ENCODE peak calls at places on chromosomes 12 and 14, in eight cellular contexts. F, M, X, R, Z, A, P and E are unnamed samples.

GRCh38 chr12:97168804-97169203 is 261.7 kb downstream of the NEDD1 start:
- DNase-seq in M (no peak), X (no peak), R (no peak), F (no peak), A (no peak), P (no peak), Z (no peak), E (no peak)

GRCh38 chr14:58805605-58806358 is 168.0 kb downstream of the DACT1 start:
- DNase-seq in A (no peak), X (no peak), P (no peak), M (no peak), Z (no peak), F (peak), R (no peak), E (no peak)

GRCh38 chr14:23061995-23062394 is 4.7 kb upstream of the CDH24 start:
- DNase-seq in F (peak), M (no peak), P (no peak), R (peak), A (peak), X (no peak), Z (peak), E (no peak)

GRCh38 chr14:98598576-98598975 is 673.4 kb downstream of the BCL11B start:
- DNase-seq in X (no peak), A (no peak), F (no peak), P (no peak), Z (no peak), M (no peak), R (no peak), E (no peak)

GRCh38 chr14:74804219-74804825 is 41.2 kb downstream of the YLPM1 start:
- DNase-seq in P (peak), M (no peak), X (no peak), Z (peak), F (peak), R (no peak), A (peak), E (no peak)

GRCh38 chr12:57549909-57550627 is at the start of gene KIF5A:
- DNase-seq in F (no peak), M (peak), Z (no peak), X (peak), P (peak), A (no peak), R (no peak), E (peak)

GRCh38 chr12:51904951-51905471 is 2.3 kb upstream of the ACVRL1 start:
- DNase-seq in A (no peak), P (no peak), Z (peak), X (no peak), M (no peak), F (peak), R (no peak), E (no peak)

GRCh38 chr14:29220077-29220476 is 453.5 kb downstream of the FOXG1 start:
- DNase-seq in F (no peak), X (no peak), M (no peak), A (no peak), P (no peak), R (no peak), Z (no peak), E (peak)

GRCh38 chr12:105596731-105597130 is 266.2 kb downstream of the C12orf75 start:
- DNase-seq in M (no peak), A (no peak), X (no peak), F (no peak), Z (no peak), P (no peak), R (no peak), E (no peak)

GRCh38 chr14:50089213-50089612 is 27.2 kb downstream of the VCPKMT start:
- DNase-seq in R (no peak), Z (no peak), F (no peak), X (no peak), M (no peak), A (no peak), P (no peak), E (no peak)

GRCh38 chr12:48071808-48072207 is 34.1 kb downstream of the SENP1 start:
- DNase-seq in F (no peak), Z (no peak), A (no peak), M (no peak), P (no peak), R (no peak), X (no peak), E (no peak)

GRCh38 chr14:43983721-43984120 is 523.4 kb downstream of the FSCB start:
- DNase-seq in R (no peak), Z (no peak), M (no peak), A (no peak), P (no peak), F (no peak), X (no peak), E (peak)

GRCh38 chr14:105315211-105315721 is 718 bp downstream of the PACS2 start:
- DNase-seq in Z (no peak), A (no peak), P (no peak), X (peak), R (peak), M (peak), F (peak), E (peak)

GRCh38 chr14:51168220-51168613 is 71.8 kb upstream of the TMX1 start:
- DNase-seq in X (no peak), M (no peak), Z (no peak), A (no peak), F (no peak), P (no peak), R (no peak), E (no peak)

GRCh38 chr12:121926874-121927706 is 8.7 kb downstream of the CFAP251 start:
- DNase-seq in Z (no peak), A (no peak), X (no peak), M (no peak), P (no peak), F (no peak), R (no peak), E (no peak)

GRCh38 chr12:4107436-4107878 is 166.1 kb upstream of the CCND2 start:
- DNase-seq in M (no peak), A (no peak), F (peak), Z (peak), R (peak), P (no peak), X (peak), E (no peak)

GRCh38 chr14:77303417-77304156 is 17.1 kb downstream of the POMT2 start:
- DNase-seq in A (peak), Z (peak), M (no peak), R (no peak), X (no peak), F (peak), P (no peak), E (no peak)

GRCh38 chr12:118544569-118544968 is 168.2 kb downstream of the SUDS3 start:
- DNase-seq in F (no peak), A (no peak), P (no peak), R (no peak), Z (peak), M (no peak), X (no peak), E (no peak)

GRCh38 chr14:54001189-54001878 is 44.7 kb upstream of the BMP4 start:
- DNase-seq in X (no peak), R (no peak), Z (no peak), P (no peak), A (no peak), F (no peak), M (no peak), E (no peak)

GRCh38 chr14:94775082-94775874 is 5.4 kb upstream of the GSC start:
- DNase-seq in R (no peak), X (no peak), P (no peak), A (no peak), Z (no peak), F (no peak), M (no peak), E (no peak)

GRCh38 chr14:103735439-103735814 is 19.8 kb downstream of the ZFYVE21 start:
- DNase-seq in M (no peak), Z (no peak), R (no peak), P (no peak), A (no peak), F (no peak), X (no peak), E (no peak)
- TF ChIP-seq CTCF in M (no peak), Z (no peak), R (peak), P (no peak), A (no peak), F (no peak), X (no peak), E (no peak)

GRCh38 chr12:14767617-14768016 is 35.7 kb downstream of the WBP11 start:
- DNase-seq in R (no peak), P (no peak), Z (no peak), X (no peak), F (no peak), A (no peak), M (no peak), E (no peak)

GRCh38 chr12:14768823-14769405 is 34.4 kb downstream of the WBP11 start:
- DNase-seq in X (no peak), F (peak), A (no peak), M (no peak), R (no peak), P (no peak), Z (no peak), E (no peak)

GRCh38 chr12:14770495-14771313 is 32.6 kb downstream of the WBP11 start:
- DNase-seq in A (peak), P (peak), X (peak), R (peak), Z (peak), F (peak), M (peak), E (peak)

GRCh38 chr12:14769837-14770494 is 33.3 kb downstream of the WBP11 start:
- DNase-seq in R (peak), P (peak), A (peak), F (peak), X (peak), Z (peak), M (peak), E (peak)

DNA sequence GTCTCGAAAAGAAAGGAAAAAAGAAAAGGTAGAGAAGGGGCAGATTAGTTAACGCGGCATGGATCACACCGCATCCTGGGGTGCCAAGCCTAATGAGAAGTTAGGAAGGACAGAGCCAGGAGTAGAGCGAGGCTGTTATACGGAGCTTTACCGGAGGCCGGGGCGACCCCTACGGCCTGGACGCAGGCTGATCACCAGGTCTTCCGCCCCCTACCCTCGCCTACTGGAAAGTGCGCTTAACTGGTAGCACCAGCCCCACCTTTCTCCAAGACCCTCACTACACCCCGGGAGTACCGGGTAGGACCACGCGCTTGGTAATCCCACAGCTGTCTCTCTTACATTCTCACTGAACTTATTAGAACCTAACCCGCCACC is 33.8 kb downstream of the WBP11 start:
- DNase-seq in R (peak), P (peak), Z (no peak), X (no peak), A (no peak), F (no peak), M (peak), E (peak)
- TF ChIP-seq CTCF in R (no peak), P (no peak), Z (no peak), X (no peak), A (no peak), F (peak), M (no peak), E (no peak)

GRCh38 chr14:31303654-31304053 is 96.1 kb upstream of the HECTD1 start:
- DNase-seq in P (no peak), A (no peak), R (no peak), Z (no peak), F (no peak), M (no peak), X (no peak), E (no peak)

GRCh38 chr14:31300883-31301282 is 93.3 kb upstream of the HECTD1 start:
- DNase-seq in A (no peak), Z (no peak), M (no peak), F (no peak), X (no peak), P (no peak), R (no peak), E (no peak)

GRCh38 chr14:31297701-31298344 is 90.2 kb upstream of the HECTD1 start:
- DNase-seq in M (no peak), R (no peak), X (no peak), A (no peak), Z (peak), F (peak), P (no peak), E (no peak)

GRCh38 chr14:31297112-31297511 is 89.5 kb upstream of the HECTD1 start:
- DNase-seq in X (no peak), A (no peak), R (no peak), Z (no peak), F (no peak), P (no peak), M (no peak), E (no peak)

GRCh38 chr14:31300296-31300695 is 92.7 kb upstream of the HECTD1 start:
- DNase-seq in X (no peak), R (no peak), A (no peak), F (no peak), M (no peak), Z (no peak), P (no peak), E (no peak)
- TF ChIP-seq CTCF in X (no peak), R (no peak), A (peak), F (peak), M (no peak), Z (peak), P (no peak), E (no peak)

DNA sequence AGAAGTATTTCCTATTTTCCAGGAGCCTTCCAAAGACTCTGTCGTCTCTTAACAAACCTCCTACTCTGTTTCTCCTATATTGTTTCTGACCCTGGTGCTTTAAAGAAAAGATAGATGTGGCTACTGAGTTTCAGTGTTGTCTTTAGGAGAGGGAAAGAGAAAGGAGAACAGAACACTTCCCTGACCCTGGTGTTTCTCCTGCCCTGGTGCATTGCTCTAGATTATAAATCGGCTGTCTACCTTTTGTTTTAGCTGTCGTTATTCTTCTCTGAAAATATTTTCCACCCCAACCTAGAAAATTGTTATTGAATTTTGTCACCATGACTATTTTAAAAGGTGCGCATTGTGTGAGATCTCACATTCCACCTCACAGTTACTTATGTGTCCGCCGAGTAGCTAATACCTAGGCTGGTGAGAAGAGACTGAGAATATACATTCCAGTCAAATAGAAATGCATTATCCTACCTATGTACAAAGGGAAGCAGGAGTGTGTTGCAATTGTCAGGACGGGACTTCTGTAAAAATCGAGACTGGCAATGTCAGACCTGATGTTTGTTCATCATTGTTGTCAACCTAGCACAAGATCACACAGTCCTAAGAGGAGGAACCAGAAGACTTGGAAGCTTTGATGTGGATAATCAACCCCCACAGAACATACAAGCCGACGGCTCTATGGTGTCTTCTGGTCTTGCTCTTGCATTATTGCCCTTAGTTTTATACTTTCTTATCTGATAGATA is 108.7 kb upstream of the SLC38A4 start:
- DNase-seq in R (no peak), A (no peak), X (no peak), F (no peak), Z (no peak), M (no peak), P (no peak), E (no peak)
- TF ChIP-seq CTCF in R (no peak), A (no peak), X (no peak), F (no peak), Z (no peak), M (no peak), P (no peak), E (no peak)

GRCh38 chr12:64691793-64692583 is 67.2 kb downstream of the GNS start:
- DNase-seq in A (no peak), F (no peak), X (no peak), Z (no peak), P (no peak), M (no peak), R (no peak), E (no peak)

GRCh38 chr12:64699504-64700115 is 59.6 kb downstream of the GNS start:
- DNase-seq in R (no peak), Z (no peak), A (no peak), P (no peak), F (no peak), X (no peak), M (no peak), E (no peak)

GRCh38 chr12:64695550-64695949 is 63.7 kb downstream of the GNS start:
- DNase-seq in P (no peak), X (no peak), R (no peak), F (no peak), A (no peak), Z (no peak), M (no peak), E (no peak)

GRCh38 chr12:64694130-64695078 is 64.8 kb downstream of the GNS start:
- DNase-seq in R (no peak), M (no peak), A (no peak), F (no peak), Z (no peak), P (no peak), X (no peak), E (no peak)

DNA sequence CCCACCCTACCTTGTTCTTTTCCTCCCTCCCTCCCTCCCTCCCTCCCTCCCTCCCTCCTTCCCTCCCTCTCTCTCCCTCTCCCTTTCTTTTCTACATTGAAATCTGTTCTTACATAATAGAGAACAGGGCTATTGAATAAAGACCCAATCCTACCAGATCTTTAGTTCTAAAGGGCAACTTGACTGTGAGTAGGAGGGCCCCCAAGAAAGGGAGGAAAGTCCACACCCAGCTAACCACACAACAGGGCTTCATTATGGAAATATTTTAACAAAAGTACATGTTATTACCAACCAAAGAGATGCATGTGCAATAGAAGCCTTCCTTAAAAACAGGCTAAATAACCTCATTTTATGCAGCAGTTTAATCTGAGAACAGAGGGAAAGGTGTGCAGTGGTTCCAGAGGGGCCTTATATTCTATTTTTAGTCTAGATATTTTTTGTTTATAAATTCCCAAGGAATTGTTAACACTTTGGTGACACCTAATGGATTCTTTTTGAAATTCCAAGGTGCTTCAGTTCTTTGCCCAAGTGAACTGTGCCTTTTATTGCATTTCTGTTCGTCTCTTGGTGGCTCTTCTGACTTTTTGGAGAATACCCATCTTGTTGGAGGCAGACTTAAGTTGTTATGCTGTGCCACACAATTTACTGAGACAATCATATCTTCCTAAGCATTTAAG is 63.0 kb downstream of the GNS start:
- DNase-seq in P (no peak), M (no peak), F (peak), R (no peak), Z (peak), X (no peak), A (no peak), E (no peak)
- TF ChIP-seq CTCF in P (peak), M (peak), F (peak), R (peak), Z (peak), X (peak), A (peak), E (peak)